ENCODE peak calls at places on chromosomes 7 and 10, in five cellular contexts. D, O, M, N and B are unnamed samples.
A peak's percentile ranks its signal among the peaks of the same experiment; 100 is the strongest.

GRCh38 chr7:96823274-96823673 is 113.6 kb upstream of the SEM1 start:
- DNase-seq in M (no peak), O (no peak), D (no peak), N (no peak), B (no peak)

GRCh38 chr10:34710391-34710751 is 104.7 kb downstream of the PARD3 start:
- DNase-seq in N (no peak), D (no peak), O (no peak), M (peak; percentile 64), B (no peak)

GRCh38 chr10:77163670-77164348 is 473.8 kb downstream of the KCNMA1 start:
- DNase-seq in M (peak; percentile 98), O (no peak), N (no peak), D (no peak), B (peak; percentile 79)

GRCh38 chr10:65708057-65708456 is 1217.8 kb upstream of the LRRTM3 start:
- DNase-seq in O (no peak), D (no peak), N (no peak), M (no peak), B (no peak)

GRCh38 chr7:23396222-23396621 is 74.1 kb downstream of the IGF2BP3 start:
- DNase-seq in D (no peak), N (no peak), O (no peak), M (no peak), B (no peak)

GRCh38 chr7:34190299-34190698 is 285.0 kb downstream of the BMPER start:
- DNase-seq in N (no peak), M (no peak), D (no peak), O (no peak), B (no peak)

GRCh38 chr7:129780257-129781127 is 169.0 kb downstream of the NRF1 start:
- DNase-seq in D (peak; percentile 79), O (peak; percentile 80), M (peak; percentile 76), N (peak; percentile 66), B (peak; percentile 9)

GRCh38 chr7:47804767-47805545 is 143.3 kb downstream of the PKD1L1 start:
- DNase-seq in D (no peak), M (peak; percentile 54), N (no peak), O (no peak), B (no peak)

GRCh38 chr10:125538947-125539649 is 143.9 kb downstream of the TEX36 start:
- DNase-seq in O (no peak), D (no peak), M (no peak), N (no peak), B (no peak)

GRCh38 chr10:30827531-30828120 is 198.1 kb upstream of the LYZL2 start:
- DNase-seq in D (no peak), N (no peak), O (no peak), M (no peak), B (no peak)

GRCh38 chr7:115229401-115230083 is 307.6 kb downstream of the MDFIC start:
- DNase-seq in M (no peak), N (no peak), O (no peak), D (no peak), B (no peak)

GRCh38 chr7:41487229-41487861 is 215.5 kb downstream of the INHBA start:
- DNase-seq in N (no peak), D (no peak), O (no peak), M (no peak), B (no peak)

GRCh38 chr10:121134711-121135110 is 283.5 kb downstream of the WDR11 start:
- DNase-seq in M (no peak), D (no peak), N (no peak), O (no peak), B (no peak)

GRCh38 chr7:87370660-87371180 is 25.3 kb downstream of the CROT start:
- DNase-seq in M (peak; percentile 17), N (no peak), D (no peak), O (no peak), B (no peak)